ENCODE peak calls at places on chromosomes 1 and 21, in six cellular contexts. S is hepatocyte, T is fibroblast of lung, U is PC-3, C is mammary epithelial cell, G is keratinocyte. R is an unnamed sample.

GRCh38 chr1:58888776-58889341 is 105.0 kb upstream of the JUN start:
- DNase-seq in T (no peak), G (peak), U (no peak), S (no peak), C (peak), R (no peak)

GRCh38 chr21:34865922-34866271 is 183.2 kb downstream of the RUNX1 start:
- DNase-seq in G (no peak), C (no peak), S (peak), U (peak), T (no peak), R (peak)

GRCh38 chr1:62426238-62426637 is 10.6 kb upstream of the USP1 start:
- DNase-seq in S (no peak), U (no peak), G (no peak), C (peak), T (no peak), R (no peak)

GRCh38 chr1:94433866-94434265 is 15.7 kb downstream of the ABCD3 start:
- DNase-seq in S (no peak), U (no peak), C (no peak), T (no peak), G (no peak), R (no peak)

GRCh38 chr1:6350416-6351088 is 43.0 kb downstream of the ACOT7 start:
- DNase-seq in U (peak), S (no peak), T (no peak), G (peak), C (peak), R (no peak)

GRCh38 chr1:246295968-246296367 is 211.1 kb downstream of the SMYD3 start:
- DNase-seq in C (peak), S (no peak), G (no peak), T (no peak), U (no peak), R (no peak)

GRCh38 chr21:37389456-37389855 is 22.9 kb downstream of the DYRK1A start:
- DNase-seq in C (no peak), S (no peak), U (no peak), G (no peak), T (no peak), R (no peak)

GRCh38 chr21:45048968-45049367 is 25.4 kb upstream of the ADARB1 start:
- DNase-seq in S (no peak), U (no peak), T (peak), G (no peak), C (no peak), R (no peak)

GRCh38 chr1:169538998-169539871 is 47.0 kb downstream of the F5 start:
- DNase-seq in U (peak), S (peak), C (peak), G (peak), T (peak), R (no peak)

GRCh38 chr1:187051618-187052232 is 223.0 kb downstream of the PLA2G4A start:
- DNase-seq in T (peak), G (peak), U (peak), C (peak), S (peak), R (peak)

GRCh38 chr1:178966312-178966711 is 59.4 kb upstream of the FAM20B start:
- DNase-seq in U (no peak), C (no peak), G (no peak), S (no peak), T (no peak), R (no peak)

GRCh38 chr1:15400627-15401026 is 9.1 kb upstream of the EFHD2 start:
- DNase-seq in T (no peak), S (no peak), C (peak), U (no peak), G (peak), R (no peak)

GRCh38 chr1:85132078-85132715 is 68.6 kb downstream of the SYDE2 start:
- DNase-seq in T (no peak), C (no peak), G (no peak), U (no peak), S (no peak), R (no peak)

GRCh38 chr1:85611856-85612255 is 31.3 kb downstream of the CCN1 start:
- DNase-seq in G (peak), U (peak), C (peak), T (peak), S (peak), R (no peak)

GRCh38 chr21:43375006-43375826 is 51.7 kb downstream of the SIK1 start:
- DNase-seq in C (no peak), S (no peak), U (no peak), G (no peak), T (no peak), R (no peak)

GRCh38 chr1:832136-832535 is 91.6 kb upstream of the SAMD11 start:
- DNase-seq in U (no peak), C (no peak), S (no peak), T (no peak), G (no peak), R (no peak)

GRCh38 chr1:185284533-185285244 is 32.4 kb downstream of the IVNS1ABP start:
- DNase-seq in C (no peak), S (peak), G (no peak), U (no peak), T (no peak), R (no peak)

GRCh38 chr1:168340796-168341510 is 60.3 kb downstream of the TBX19 start:
- DNase-seq in C (peak), T (no peak), U (no peak), S (no peak), G (no peak), R (peak)

GRCh38 chr1:85245456-85245855 is 14.0 kb downstream of the C1orf52 start:
- DNase-seq in C (peak), T (no peak), S (no peak), U (no peak), G (no peak), R (no peak)

GRCh38 chr1:11930571-11931445 is 3.7 kb upstream of the PLOD1 start:
- DNase-seq in T (peak), G (no peak), U (no peak), S (no peak), C (no peak), R (no peak)

GRCh38 chr21:42964561-42965560 is 9.5 kb upstream of the PKNOX1 start:
- DNase-seq in S (no peak), C (no peak), U (no peak), G (no peak), T (no peak), R (no peak)

GRCh38 chr1:48027533-48027835 is 30.3 kb upstream of the TRABD2B start:
- DNase-seq in U (no peak), C (no peak), S (no peak), T (no peak), G (no peak), R (no peak)

GRCh38 chr21:30642564-30642963 is at the start of gene KRTAP20-3:
- DNase-seq in S (no peak), T (no peak), U (no peak), C (no peak), G (no peak), R (no peak)

GRCh38 chr1:154624756-154625643 is 17.0 kb upstream of the ADAR start:
- DNase-seq in T (peak), S (no peak), C (peak), U (no peak), G (no peak), R (no peak)

GRCh38 chr21:34844033-34844923 is 175.5 kb downstream of the CLIC6 start:
- DNase-seq in G (no peak), U (no peak), C (peak), T (no peak), S (no peak), R (no peak)

GRCh38 chr1:20154306-20154831 is 15.2 kb downstream of the PLA2G2F start:
- DNase-seq in C (no peak), S (no peak), T (no peak), U (no peak), G (no peak), R (no peak)

DNA sequence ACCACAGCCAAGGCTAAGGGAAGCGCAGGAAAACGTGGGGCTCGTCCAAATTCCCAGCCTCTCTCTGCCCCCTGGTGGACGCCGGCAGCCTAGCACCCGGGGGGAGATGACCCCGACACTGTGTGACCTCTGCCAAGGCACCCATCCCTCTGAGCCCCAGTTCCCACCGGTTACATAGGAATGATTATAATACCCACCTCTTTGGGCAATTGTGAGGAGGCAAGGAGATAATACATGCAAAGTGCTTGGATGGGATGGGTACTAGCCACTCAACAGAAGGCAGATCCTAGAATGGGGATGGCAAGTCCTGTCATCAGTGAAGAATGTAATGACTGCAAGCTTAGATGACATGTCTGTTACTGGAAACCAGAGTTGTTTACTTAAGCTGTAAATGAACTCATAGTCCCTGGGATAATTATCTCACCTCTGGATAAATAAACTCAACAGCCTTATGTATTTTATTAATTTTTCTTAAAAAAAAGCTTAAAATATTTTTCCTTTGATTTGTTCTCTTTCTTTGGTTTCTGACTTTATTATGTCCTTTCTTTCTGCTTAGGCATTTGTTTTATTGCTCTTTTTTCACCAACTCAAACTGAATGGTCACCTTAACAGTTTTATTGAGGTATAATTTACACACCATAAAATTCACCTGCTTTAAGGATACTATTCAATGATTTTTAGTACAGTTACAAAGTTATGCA is 11.3 kb upstream of the BMP8B start:
- DNase-seq in S (peak), U (peak), T (peak), G (peak), C (peak), R (peak)
- H2AFZ ChIP-seq in S (no peak), U (no peak), T (no peak), G (peak), C (no peak), R (peak)

DNA sequence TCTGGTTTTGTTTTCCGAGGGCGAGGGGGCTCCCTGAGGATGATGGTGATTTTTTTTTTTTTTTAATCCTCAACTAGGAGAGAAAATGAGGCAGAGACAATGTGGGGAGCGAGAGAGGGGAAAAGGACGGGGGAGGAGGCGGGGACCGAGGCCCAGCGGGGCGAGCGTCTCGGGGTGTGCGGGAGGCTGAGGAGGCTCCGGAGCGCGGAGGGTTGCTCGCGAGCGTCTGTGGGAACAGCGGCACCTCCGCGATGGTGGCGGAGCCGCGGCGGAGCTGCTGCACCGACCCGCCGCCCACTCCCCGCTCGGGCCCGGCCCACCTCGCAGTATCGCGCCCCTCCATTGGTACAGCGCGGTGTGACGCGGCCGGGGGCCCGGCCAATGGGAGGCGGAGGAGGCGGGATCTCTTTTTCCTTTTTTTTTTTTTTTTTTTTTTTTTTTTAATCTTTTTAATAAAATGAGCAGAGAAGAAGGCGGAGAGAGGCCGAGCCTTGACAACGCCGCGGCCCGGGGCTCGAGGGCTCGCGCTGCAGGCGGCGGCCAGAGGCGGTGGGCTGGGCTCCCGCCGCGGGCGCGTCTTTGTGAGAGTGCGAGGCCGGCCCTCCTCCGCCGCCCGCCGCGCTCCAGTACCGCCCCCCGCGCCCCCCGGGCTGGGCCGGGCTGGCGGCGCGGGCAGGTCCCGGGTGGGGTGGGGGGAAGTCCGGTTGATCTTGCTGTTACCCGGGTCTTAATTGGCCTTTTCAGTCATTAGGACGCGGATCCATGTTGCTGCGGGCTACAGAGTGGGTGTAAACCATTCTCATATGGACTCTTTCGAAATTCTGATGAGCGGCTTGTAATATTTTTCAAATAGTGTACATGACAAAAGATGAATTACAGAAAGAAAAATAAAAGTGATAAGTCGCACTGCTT is at the start of gene RERE:
- DNase-seq in T (peak), S (peak), G (peak), C (peak), U (peak), R (peak)
- TF ChIP-seq CTCF in T (no peak), S (no peak), G (no peak), C (no peak), U (no peak), R (no peak)

DNA sequence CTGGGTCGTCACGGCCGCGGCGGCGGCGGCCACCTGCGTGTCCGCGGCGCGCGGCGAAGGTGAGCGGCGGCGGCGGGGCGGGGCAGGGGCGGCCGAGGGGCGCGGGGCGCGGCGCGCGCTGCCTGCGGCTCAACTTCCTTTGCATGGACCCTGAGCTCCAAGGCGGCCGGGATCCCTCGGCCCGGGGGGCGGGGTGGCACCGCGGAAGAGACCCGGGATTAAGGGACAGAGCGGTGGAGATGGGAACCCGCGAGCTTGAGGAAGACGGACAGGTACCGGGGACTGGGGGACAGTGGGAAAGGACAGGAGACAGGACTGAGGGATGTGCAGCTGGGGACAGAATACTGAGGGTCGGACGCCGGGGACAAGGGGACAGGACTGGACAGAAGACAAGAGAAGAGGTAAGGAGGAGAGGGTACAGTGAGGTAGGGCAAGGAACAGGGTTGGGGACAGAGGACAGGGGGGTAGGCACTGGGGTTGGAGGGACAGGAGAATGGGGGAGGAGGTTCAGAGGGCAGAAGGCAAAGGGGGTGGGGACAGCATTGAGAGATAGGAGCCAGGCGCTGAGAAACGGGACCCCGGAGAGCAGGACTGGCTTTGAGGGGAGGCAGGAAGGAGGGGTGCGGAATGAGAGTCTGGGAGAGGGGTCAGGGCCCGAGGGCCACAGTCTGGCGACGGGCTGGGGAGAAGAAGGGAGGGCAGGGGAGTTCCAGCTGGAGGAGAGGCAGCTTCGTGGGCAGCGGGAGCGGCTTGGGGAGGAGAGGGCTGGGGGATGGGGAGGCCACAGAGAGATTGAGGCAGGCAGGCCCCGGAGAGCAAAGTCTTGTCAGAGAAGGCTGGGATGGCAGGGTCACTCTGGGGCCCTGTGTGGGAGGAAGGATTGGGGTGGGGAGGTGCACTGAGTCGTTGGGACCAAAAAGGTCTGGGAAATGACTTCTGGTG is 653 bp downstream of the EPHA8 start:
- DNase-seq in G (no peak), S (no peak), C (no peak), T (no peak), U (no peak), R (no peak)
- TF ChIP-seq EZH2 in G (peak), S (no peak), C (peak), T (peak), U (no peak), R (no peak)

GRCh38 chr1:191519519-191519918 is 638.7 kb upstream of the RGS18 start:
- DNase-seq in U (no peak), G (no peak), C (no peak), S (no peak), T (no peak), R (no peak)
- H2AFZ ChIP-seq in U (no peak), G (no peak), C (no peak), S (no peak), T (no peak), R (no peak)

GRCh38 chr1:214551052-214551435 is 358 bp downstream of the PTPN14 start:
- DNase-seq in C (no peak), U (no peak), G (no peak), T (no peak), S (peak), R (no peak)

GRCh38 chr1:214552174-214552608 is 789 bp upstream of the PTPN14 start:
- DNase-seq in S (peak), T (peak), G (no peak), U (peak), C (peak), R (no peak)

GRCh38 chr1:214550339-214551051 is 907 bp downstream of the PTPN14 start:
- DNase-seq in G (no peak), C (no peak), T (no peak), S (no peak), U (peak), R (no peak)

GRCh38 chr1:214553142-214553710 is 1.8 kb upstream of the PTPN14 start:
- DNase-seq in G (no peak), S (no peak), U (no peak), T (no peak), C (no peak), R (no peak)

DNA sequence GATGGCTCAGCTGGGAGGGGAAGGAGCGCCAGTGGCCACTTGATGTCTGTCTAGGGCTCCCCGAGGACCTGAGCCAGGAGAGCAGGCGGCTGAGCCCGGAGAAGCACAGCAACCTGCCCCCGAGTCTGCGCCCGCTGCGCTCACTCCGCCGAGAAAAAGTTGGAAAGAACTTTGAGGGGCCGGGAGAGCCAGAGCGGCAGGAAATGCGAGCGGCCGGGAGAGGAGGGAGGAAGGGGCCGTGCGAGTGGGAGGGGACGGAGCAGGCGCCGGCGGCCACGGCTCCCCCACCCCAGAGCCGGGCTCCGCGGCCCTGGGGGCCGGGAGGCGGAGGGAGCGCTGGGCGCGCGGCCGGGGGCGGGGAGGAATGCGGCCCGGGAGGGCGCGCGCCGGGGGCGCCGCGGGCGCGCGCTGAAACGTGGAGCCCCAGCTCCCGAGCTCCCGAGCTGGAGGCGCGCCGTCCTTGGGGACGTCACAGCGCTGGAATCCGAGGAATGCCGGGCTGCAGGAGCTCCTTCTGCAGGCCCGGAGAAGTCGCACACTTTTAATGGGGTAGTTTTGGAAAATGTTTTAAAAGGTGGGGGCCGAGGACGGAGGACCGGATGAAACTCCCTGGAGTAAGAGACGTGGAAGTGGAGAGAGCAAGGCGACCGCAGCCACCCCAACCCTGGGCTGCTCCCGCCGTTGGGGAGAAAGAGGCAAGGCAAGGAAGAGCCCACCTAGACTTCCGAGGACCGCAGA is at the start of gene PTPN14:
- DNase-seq in C (peak), T (peak), U (peak), G (no peak), S (peak), R (no peak)
- TF ChIP-seq CTCF in C (peak), T (peak), U (peak), G (peak), S (peak), R (no peak)

GRCh38 chr1:1954015-1954414 is 34.9 kb upstream of the TMEM52 start:
- DNase-seq in U (no peak), G (no peak), T (no peak), C (no peak), S (no peak), R (no peak)
- TF ChIP-seq EZH2 in U (no peak), G (no peak), T (no peak), C (no peak), S (no peak), R (no peak)

R was measured in MM.1S.